ENCODE peak calls at places on chromosome 11, in five cellular contexts. Z, C, A, T and G are unnamed samples.

GRCh38 chr11:34653851-34654490 is 33.1 kb downstream of the EHF start:
- DNase-seq in A (no peak), C (peak; percentile 97), Z (no peak), T (peak; percentile 59), G (peak; percentile 98)

GRCh38 chr11:70619591-70619990 is 221.3 kb downstream of the CTTN start:
- DNase-seq in T (no peak), C (no peak), A (no peak), Z (no peak), G (no peak)

GRCh38 chr11:117409511-117409910 is 81.9 kb downstream of the CEP164 start:
- DNase-seq in Z (no peak), A (no peak), C (no peak), T (no peak), G (no peak)

GRCh38 chr11:111444040-111444439 is 65.0 kb upstream of the POU2AF1 start:
- DNase-seq in T (no peak), C (no peak), Z (no peak), A (no peak), G (no peak)

GRCh38 chr11:72209101-72209500 is 7.5 kb upstream of the FOLR2 start:
- DNase-seq in T (no peak), Z (no peak), A (no peak), C (no peak), G (no peak)

GRCh38 chr11:75403983-75404658 is 4.8 kb downstream of the RPS3 start:
- DNase-seq in T (no peak), A (no peak), C (no peak), Z (no peak), G (no peak)

GRCh38 chr11:12430912-12431311 is 53.5 kb downstream of the PARVA start:
- DNase-seq in Z (no peak), A (peak; percentile 37), C (peak; percentile 95), T (peak; percentile 74), G (peak; percentile 97)

GRCh38 chr11:86183694-86184093 is 60.9 kb upstream of the EED start:
- DNase-seq in T (no peak), C (peak; percentile 54), Z (no peak), A (no peak), G (peak; percentile 42)

GRCh38 chr11:66510271-66510989 is at the start of gene BBS1:
- DNase-seq in T (peak; percentile 89), A (peak; percentile 47), C (peak; percentile 81), Z (peak; percentile 72), G (peak; percentile 72)

GRCh38 chr11:62708423-62709261 is 1.2 kb downstream of the GNG3 start:
- DNase-seq in Z (no peak), C (no peak), A (no peak), T (peak; percentile 54), G (no peak)

GRCh38 chr11:122069946-122070345 is 46.1 kb downstream of the BLID start:
- DNase-seq in T (peak; percentile 14), C (peak; percentile 87), A (peak; percentile 28), Z (peak; percentile 46), G (peak; percentile 47)

GRCh38 chr11:8384199-8384821 is 120.6 kb upstream of the LMO1 start:
- DNase-seq in C (peak; percentile 24), Z (no peak), T (peak; percentile 32), A (no peak), G (peak; percentile 8)

GRCh38 chr11:17760102-17761029 is 25.8 kb downstream of the KCNC1 start:
- DNase-seq in C (peak; percentile 55), A (no peak), Z (peak; percentile 57), T (peak; percentile 69), G (peak; percentile 62)
- TF ChIP-seq CTCF in C (peak; percentile 67), A (no peak), Z (peak; percentile 79), T (peak; percentile 81), G (peak; percentile 41)

GRCh38 chr11:868802-869201 is 26.1 kb downstream of the TSPAN4 start:
- DNase-seq in Z (no peak), A (no peak), T (no peak), C (no peak), G (no peak)

GRCh38 chr11:869399-870126 is 26.9 kb downstream of the TSPAN4 start:
- DNase-seq in Z (no peak), A (no peak), C (no peak), T (no peak), G (no peak)

GRCh38 chr11:870418-870817 is 27.8 kb downstream of the TSPAN4 start:
- DNase-seq in A (no peak), Z (no peak), T (no peak), C (no peak), G (no peak)

GRCh38 chr11:871472-871871 is 28.8 kb downstream of the TSPAN4 start:
- DNase-seq in T (no peak), A (no peak), Z (no peak), C (no peak), G (no peak)

GRCh38 chr11:870127-870413 is 27.4 kb downstream of the TSPAN4 start:
- DNase-seq in C (no peak), T (no peak), Z (no peak), A (no peak), G (no peak)
- TF ChIP-seq CTCF in C (peak; percentile 12), T (no peak), Z (peak; percentile 55), A (no peak), G (peak; percentile 9)

DNA sequence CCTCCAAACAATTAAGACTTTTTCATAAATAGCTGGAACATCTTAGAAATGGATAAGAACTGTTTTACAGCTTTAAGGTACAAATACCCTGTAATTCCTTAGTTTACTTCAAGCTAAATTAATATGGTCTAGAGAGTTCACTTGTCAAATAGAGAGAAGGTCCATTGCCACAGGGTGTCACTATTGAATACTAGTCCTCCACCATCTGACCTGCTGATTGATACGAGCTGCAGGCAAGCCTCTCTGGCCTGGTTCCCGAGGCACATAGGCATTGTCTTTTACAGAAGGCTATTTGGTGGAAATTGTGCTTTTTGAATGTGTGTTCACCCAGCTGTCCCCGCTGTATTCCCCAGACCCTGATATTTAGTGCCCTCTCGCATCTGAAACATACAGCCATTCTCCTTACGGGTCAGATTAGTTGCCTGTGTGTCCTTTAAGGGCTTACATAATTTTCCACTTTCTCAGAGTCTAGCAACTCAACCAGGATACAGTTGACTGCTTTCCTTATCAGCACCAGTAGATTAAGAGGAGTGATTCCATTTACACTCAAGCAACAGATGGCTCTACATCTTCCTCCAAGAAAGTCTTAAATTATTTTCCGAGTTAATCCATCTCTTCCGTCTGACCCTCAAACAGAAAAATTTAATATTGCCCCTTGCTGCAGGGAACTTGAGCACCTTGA is 788.8 kb upstream of the FAT3 start:
- DNase-seq in C (no peak), A (no peak), Z (no peak), T (no peak), G (peak; percentile 27)
- TF ChIP-seq CTCF in C (no peak), A (no peak), Z (peak; percentile 18), T (no peak), G (no peak)

DNA sequence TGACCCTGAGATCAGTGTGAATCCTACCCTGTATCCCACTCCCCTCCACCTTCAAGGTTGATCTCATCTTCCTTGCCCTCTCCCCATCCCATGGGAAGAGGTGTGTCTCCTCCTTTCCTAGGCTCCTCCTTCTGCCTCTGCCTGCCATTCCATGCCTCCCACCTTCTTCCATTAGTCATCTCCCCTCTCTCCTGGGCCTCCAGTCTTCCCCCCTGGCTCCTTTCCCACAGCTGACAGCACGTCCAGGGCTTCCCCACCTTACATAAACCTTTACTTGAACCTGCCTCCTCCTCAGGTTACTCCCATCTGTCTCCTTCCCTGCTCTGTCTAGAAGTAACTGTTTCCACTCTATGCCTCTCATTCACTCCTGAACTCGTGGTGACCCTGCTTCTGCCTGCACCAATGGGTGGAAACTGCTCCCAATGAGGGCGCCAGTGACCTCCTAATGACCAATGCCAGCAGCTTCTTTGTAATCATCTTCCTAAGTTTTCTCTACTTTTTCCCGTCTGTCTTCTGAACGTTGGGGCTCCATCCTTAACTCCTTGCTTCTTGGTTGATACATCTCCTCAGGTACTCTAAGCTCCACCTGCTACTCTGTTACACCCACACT is 266.9 kb upstream of the NARS2 start:
- DNase-seq in Z (no peak), A (no peak), T (no peak), C (no peak), G (peak; percentile 92)
- TF ChIP-seq CTCF in Z (no peak), A (no peak), T (no peak), C (no peak), G (no peak)

DNA sequence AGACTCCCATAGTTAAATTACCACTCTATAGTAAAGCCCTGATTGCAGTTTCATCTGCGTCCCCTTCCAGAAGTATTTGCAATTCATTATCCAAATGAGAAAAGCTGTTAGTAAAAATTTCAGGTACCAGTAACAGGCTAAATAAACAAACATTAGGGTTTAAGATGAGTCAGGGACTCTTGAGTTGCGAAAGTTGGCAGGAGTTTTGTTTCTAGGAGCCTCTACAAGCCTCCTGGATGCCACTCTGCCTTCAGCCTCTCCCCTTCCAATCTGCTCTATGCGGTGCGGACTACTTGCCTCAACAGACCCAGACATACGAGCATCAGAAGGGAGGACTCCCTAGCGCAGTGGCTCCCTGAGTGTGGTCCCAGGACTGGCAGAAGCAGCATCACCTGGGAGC is 194.9 kb upstream of the TMEM45B start:
- DNase-seq in A (no peak), C (no peak), Z (no peak), T (no peak), G (peak; percentile 96)
- TF ChIP-seq CTCF in A (no peak), C (no peak), Z (no peak), T (no peak), G (no peak)

DNA sequence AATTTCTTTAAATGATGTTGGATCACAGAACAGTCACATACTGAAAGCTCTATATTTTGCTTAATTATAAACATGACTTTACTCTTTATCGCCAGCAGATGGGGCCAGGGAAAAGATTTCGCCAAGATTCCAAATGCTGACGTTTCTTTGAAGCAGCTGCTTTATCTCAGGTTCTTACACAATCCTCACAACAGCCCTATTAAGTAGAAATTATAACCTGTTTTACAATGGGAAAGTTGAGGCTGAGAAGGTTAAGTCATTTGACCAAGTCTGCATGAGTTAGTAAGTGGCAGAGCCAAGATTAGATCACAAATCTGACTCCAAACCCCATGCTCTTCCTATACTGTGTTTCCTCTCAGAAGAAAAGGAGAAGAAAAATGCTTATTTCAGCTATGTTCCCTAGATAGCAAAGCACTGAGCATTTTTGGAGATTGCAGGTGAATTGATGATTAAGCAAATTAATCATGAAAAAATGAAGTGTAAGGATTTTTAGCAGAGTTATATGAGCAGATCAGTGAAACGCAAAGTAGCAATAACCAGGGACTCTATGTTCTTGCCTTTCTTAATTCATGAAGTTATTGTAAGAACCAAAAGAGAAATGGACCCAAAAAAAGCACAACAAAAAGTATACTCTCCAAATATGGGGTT is 79.0 kb downstream of the AASDHPPT start:
- DNase-seq in A (no peak), Z (no peak), C (peak; percentile 94), T (no peak), G (peak; percentile 69)
- TF ChIP-seq CTCF in A (no peak), Z (peak; percentile 71), C (peak; percentile 61), T (peak; percentile 26), G (peak; percentile 62)